ENCODE peak calls at places on chromosomes 5 and 9, in eight cellular contexts. C is Caco-2, V is endodermal cell, N is choroid plexus epithelial cell, G is tibial nerve, M is A673, P is heart right ventricle, R is AG10803. Y is an unnamed sample.
A peak's percentile ranks its signal among the peaks of the same experiment; 100 is the strongest.

GRCh38 chr5:9653811-9654210 is 23.7 kb upstream of the TAS2R1 start:
- DNase-seq in V (no peak), C (peak; percentile 4), R (peak; percentile 93), N (peak; percentile 94), M (no peak), G (no peak), P (peak; percentile 77), Y (peak; percentile 92)

GRCh38 chr9:110180713-110181434 is 27.1 kb downstream of the C9orf152 start:
- DNase-seq in M (no peak), N (peak; percentile 77), V (no peak), P (no peak), R (no peak), C (no peak), G (no peak), Y (peak; percentile 82)

GRCh38 chr5:66810747-66811355 is 214.7 kb downstream of the MAST4 start:
- DNase-seq in M (no peak), C (no peak), R (no peak), G (no peak), V (no peak), N (no peak), P (no peak), Y (no peak)

GRCh38 chr9:129175825-129176633 is 2.0 kb downstream of the IER5L start:
- DNase-seq in G (peak; percentile 78), M (peak; percentile 79), N (peak; percentile 92), R (peak; percentile 91), P (peak; percentile 89), C (peak; percentile 80), V (peak; percentile 94), Y (peak; percentile 95)

GRCh38 chr9:119368681-119369581 is at the start of gene BRINP1:
- DNase-seq in G (no peak), M (peak; percentile 29), C (no peak), R (peak; percentile 19), P (no peak), N (peak; percentile 30), V (peak; percentile 91), Y (peak; percentile 14)

GRCh38 chr5:151319334-151319733 is 15.8 kb upstream of the SLC36A3 start:
- DNase-seq in P (peak; percentile 39), N (peak; percentile 60), G (peak; percentile 24), C (peak; percentile 23), R (peak; percentile 20), M (no peak), V (peak; percentile 67), Y (peak; percentile 52)

GRCh38 chr9:24257726-24258125 is 288.0 kb downstream of the IZUMO3 start:
- DNase-seq in C (no peak), G (no peak), N (no peak), M (no peak), P (no peak), R (no peak), V (no peak), Y (no peak)

GRCh38 chr5:175627037-175627436 is 30.8 kb upstream of the HRH2 start:
- DNase-seq in C (no peak), M (no peak), N (no peak), G (no peak), P (peak; percentile 7), V (no peak), R (no peak), Y (no peak)

GRCh38 chr9:98410185-98410697 is 154.8 kb upstream of the TBC1D2 start:
- DNase-seq in V (peak; percentile 89), M (peak; percentile 60), G (no peak), P (peak; percentile 62), N (peak; percentile 85), R (peak; percentile 93), C (peak; percentile 35), Y (peak; percentile 93)

GRCh38 chr9:1759009-1759408 is 256.1 kb upstream of the SMARCA2 start:
- DNase-seq in V (no peak), R (no peak), P (no peak), C (peak; percentile 1), N (no peak), G (no peak), M (no peak), Y (no peak)

GRCh38 chr5:139132515-139132914 is 65.7 kb downstream of the SIL1 start:
- DNase-seq in C (no peak), P (no peak), M (no peak), G (no peak), R (no peak), V (no peak), N (no peak), Y (no peak)

GRCh38 chr5:102932781-102933180 is 177.7 kb downstream of the PAM start:
- DNase-seq in G (no peak), C (no peak), M (no peak), P (no peak), V (no peak), N (no peak), R (no peak), Y (peak; percentile 45)

GRCh38 chr5:80116465-80116864 is 81.3 kb downstream of the THBS4 start:
- DNase-seq in R (no peak), N (no peak), C (no peak), G (no peak), P (no peak), M (no peak), V (no peak), Y (no peak)

GRCh38 chr5:132431682-132432081 is 58.9 kb downstream of the IRF1 start:
- DNase-seq in P (no peak), M (no peak), V (no peak), C (no peak), R (no peak), N (no peak), G (no peak), Y (no peak)

GRCh38 chr5:142215915-142216681 is 107.5 kb downstream of the NDFIP1 start:
- DNase-seq in R (peak; percentile 98), G (peak; percentile 60), C (peak; percentile 66), V (no peak), M (peak; percentile 87), N (peak; percentile 98), P (peak; percentile 70), Y (peak; percentile 98)

GRCh38 chr5:32523625-32524024 is 61.7 kb upstream of the SUB1 start:
- DNase-seq in V (no peak), R (no peak), M (peak; percentile 29), P (no peak), C (no peak), N (no peak), G (no peak), Y (no peak)
- TF ChIP-seq CTCF in V (peak; percentile 56), R (no peak), M (peak; percentile 25), P (no peak), C (peak; percentile 12), N (peak; percentile 46), G (no peak), Y (no peak)

DNA sequence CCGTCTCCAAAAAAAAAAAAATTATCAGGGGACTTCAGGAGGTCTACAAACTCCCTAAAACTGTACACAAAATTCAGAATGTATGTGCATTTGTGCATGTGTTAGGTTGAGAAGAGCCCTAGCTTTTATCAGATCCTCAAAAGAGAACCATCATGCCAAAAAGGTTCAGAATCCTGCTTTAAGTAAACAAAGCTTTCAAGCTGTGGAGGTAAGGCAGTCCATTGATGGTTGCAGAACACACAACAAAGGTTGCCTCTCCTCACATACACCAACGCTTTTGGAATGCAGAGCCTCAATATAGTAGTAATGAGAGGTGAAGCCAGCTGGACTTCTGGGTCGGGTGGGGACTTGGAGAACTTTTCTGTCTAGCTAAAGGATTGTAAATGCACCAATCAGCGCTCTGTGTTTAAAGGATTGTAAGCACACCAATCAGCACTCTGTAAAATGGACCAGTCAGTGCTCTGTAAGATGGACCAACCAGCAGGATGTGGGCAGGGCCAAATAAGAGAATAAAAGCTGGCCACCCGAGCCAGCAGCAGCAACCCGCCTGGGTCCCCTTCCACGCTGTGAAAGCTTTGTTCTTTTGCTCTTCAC is 57.9 kb upstream of the RNF38 start:
- DNase-seq in N (no peak), M (no peak), R (no peak), G (no peak), C (no peak), P (no peak), V (no peak), Y (no peak)
- H3K4me3 ChIP-seq in N (no peak overlapping the region), M (no peak overlapping the region), R (no peak overlapping the region), G (no peak overlapping the region), C (no peak overlapping the region), P (no peak overlapping the region), V (no peak overlapping the region), Y (no peak overlapping the region)

DNA sequence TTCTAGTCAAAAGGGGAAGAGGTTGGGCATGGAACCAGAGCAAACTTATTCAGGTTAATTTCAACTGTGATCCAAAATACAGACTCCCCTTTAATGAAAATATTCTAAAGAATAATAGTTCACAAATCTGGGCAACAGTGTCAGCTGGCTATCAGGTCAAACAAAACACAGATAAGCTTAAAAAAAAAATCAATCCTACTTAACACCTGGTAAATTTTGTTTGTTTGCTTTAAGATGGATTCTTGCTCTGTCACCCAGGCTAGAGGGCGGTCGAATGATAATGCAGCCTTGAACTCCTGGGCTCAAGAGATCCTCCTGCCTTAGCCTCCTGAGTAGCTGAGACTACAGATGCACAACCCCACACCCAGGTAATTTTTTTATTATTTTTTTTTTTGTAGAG is 89.0 kb downstream of the UBAP2 start:
- DNase-seq in G (no peak), R (no peak), N (no peak), V (no peak), C (no peak), P (no peak), M (no peak), Y (no peak)
- TF ChIP-seq CTCF in G (no peak), R (no peak), N (no peak), V (no peak), C (no peak), P (no peak), M (no peak), Y (no peak)

GRCh38 chr5:59485629-59486439 is 407.7 kb downstream of the PDE4D start:
- DNase-seq in N (no peak), M (peak; percentile 24), R (no peak), V (no peak), P (no peak), C (no peak), G (no peak), Y (no peak)
- H3K4me3 ChIP-seq in N (no peak overlapping the region), M (no peak overlapping the region), R (no peak overlapping the region), V (no peak overlapping the region), P (no peak overlapping the region), C (no peak overlapping the region), G (no peak overlapping the region), Y (no peak overlapping the region)

GRCh38 chr5:140795259-140795641 is 598 bp downstream of the PCDHA2 start:
- DNase-seq in P (no peak), M (peak; percentile 27), R (no peak), V (peak; percentile 75), C (peak; percentile 12), N (peak; percentile 1), G (no peak), Y (no peak)
- TF ChIP-seq CTCF in P (no peak), M (peak; percentile 39), R (peak; percentile 36), V (peak; percentile 70), C (no peak), N (peak; percentile 15), G (no peak), Y (peak; percentile 12)

DNA sequence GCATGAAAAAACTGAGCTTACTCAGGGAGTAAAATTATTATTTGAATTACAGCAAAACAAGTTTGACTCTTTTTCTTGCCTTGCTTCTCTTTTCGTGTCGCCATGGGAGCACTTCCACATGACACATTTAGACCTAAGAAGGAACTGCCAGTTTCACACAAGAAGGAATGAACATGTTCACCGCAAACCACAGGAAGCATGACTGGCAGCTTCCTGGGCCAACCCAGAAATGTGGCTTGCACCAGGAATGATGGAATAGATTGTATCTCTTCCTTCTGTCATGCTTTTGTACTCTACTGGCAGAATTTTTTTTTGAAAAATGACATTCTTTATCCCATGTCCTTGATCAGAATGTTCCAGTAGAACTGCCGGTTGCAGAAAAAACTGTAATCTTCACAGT is 32.9 kb upstream of the MAN2A1 start:
- DNase-seq in N (peak; percentile 80), M (peak; percentile 34), G (peak; percentile 30), C (no peak), V (no peak), P (peak; percentile 28), R (peak; percentile 98), Y (peak; percentile 91)
- H3K4me3 ChIP-seq in N (no peak overlapping the region), M (no peak overlapping the region), G (no peak overlapping the region), C (no peak overlapping the region), V (no peak overlapping the region), P (no peak overlapping the region), R (no peak overlapping the region), Y (no peak overlapping the region)

Y was measured in cardiac fibroblast.